ENCODE peak calls at places on chromosomes 1 and 21, in four cellular contexts. W is GM12865, M is B cell, P is heart right ventricle. H is an unnamed sample.

GRCh38 chr1:154442006-154442740 is 37.0 kb downstream of the IL6R start:
- DNase-seq in W (no peak), M (no peak), P (no peak), H (no peak)

GRCh38 chr1:41502912-41503311 is 18.4 kb upstream of the EDN2 start:
- DNase-seq in W (no peak), M (no peak), P (no peak), H (no peak)

GRCh38 chr1:153612755-153613331 is at the start of gene S100A16:
- DNase-seq in W (no peak), M (no peak), P (peak), H (no peak)

GRCh38 chr1:76770979-76771378 is 96.3 kb upstream of the ST6GALNAC5 start:
- DNase-seq in W (no peak), M (no peak), P (no peak), H (no peak)

GRCh38 chr1:245773344-245773743 is 618.6 kb downstream of the KIF26B start:
- DNase-seq in W (no peak), M (no peak), P (no peak), H (no peak)

GRCh38 chr1:39397487-39397886 is 93.9 kb upstream of the BMP8A start:
- DNase-seq in W (no peak), M (no peak), P (no peak), H (no peak)

GRCh38 chr1:153617677-153618076 is 1.6 kb upstream of the S100A14 start:
- DNase-seq in W (no peak), M (no peak), P (peak), H (peak)

GRCh38 chr1:187032982-187033705 is 204.4 kb downstream of the PLA2G4A start:
- DNase-seq in W (no peak), M (no peak), P (no peak), H (no peak)

GRCh38 chr1:32872189-32872898 is 1.6 kb upstream of the FNDC5 start:
- DNase-seq in W (peak), M (peak), P (peak), H (peak)

GRCh38 chr1:162016616-162017015 is 7.1 kb downstream of the OLFML2B start:
- DNase-seq in W (no peak), M (no peak), P (no peak), H (no peak)

GRCh38 chr1:61079898-61080336 is 2.4 kb upstream of the NFIA start:
- DNase-seq in W (no peak), M (no peak), P (peak), H (no peak)

GRCh38 chr1:2398871-2399270 is 7.2 kb downstream of the RER1 start:
- DNase-seq in W (no peak), M (no peak), P (no peak), H (no peak)

GRCh38 chr21:35106246-35106835 is 57.2 kb upstream of the RUNX1 start:
- DNase-seq in W (no peak), M (no peak), P (peak), H (no peak)

GRCh38 chr1:14437410-14437913 is 161.0 kb upstream of the KAZN start:
- DNase-seq in W (no peak), M (no peak), P (no peak), H (no peak)

GRCh38 chr1:222616535-222616934 is 1.4 kb upstream of the MIA3 start:
- DNase-seq in W (no peak), M (no peak), P (no peak), H (no peak)

GRCh38 chr21:44687671-44688070 is 5.7 kb upstream of the KRTAP12-1 start:
- DNase-seq in W (no peak), M (no peak), P (no peak), H (no peak)

GRCh38 chr1:203828002-203828401 is 32.6 kb downstream of the ZBED6 start:
- DNase-seq in W (no peak), M (no peak), P (no peak), H (no peak)

GRCh38 chr21:25562660-25563059 is 44.6 kb downstream of the MRPL39 start:
- DNase-seq in W (peak), M (no peak), P (no peak), H (no peak)

GRCh38 chr1:201728731-201729130 is 100.2 kb upstream of the IPO9 start:
- DNase-seq in W (no peak), M (no peak), P (no peak), H (no peak)

GRCh38 chr21:35585155-35585554 is 475.2 kb downstream of the SETD4 start:
- DNase-seq in W (peak), M (no peak), P (no peak), H (no peak)

GRCh38 chr21:36994501-36995189 is 11.9 kb upstream of the RIPPLY3 start:
- DNase-seq in W (no peak), M (no peak), P (no peak), H (peak)

GRCh38 chr1:76390451-76390850 is 315.9 kb downstream of the ST6GALNAC3 start:
- DNase-seq in W (no peak), M (no peak), P (peak), H (no peak)

GRCh38 chr21:45262616-45263015 is 25.1 kb downstream of the POFUT2 start:
- DNase-seq in W (no peak), M (no peak), P (no peak), H (no peak)

GRCh38 chr1:115377411-115377810 is 39.4 kb upstream of the NGF start:
- DNase-seq in W (no peak), M (no peak), P (no peak), H (no peak)

GRCh38 chr1:195886000-195886399 is 722.2 kb downstream of the KCNT2 start:
- DNase-seq in W (no peak), M (no peak), P (no peak), H (no peak)

DNA sequence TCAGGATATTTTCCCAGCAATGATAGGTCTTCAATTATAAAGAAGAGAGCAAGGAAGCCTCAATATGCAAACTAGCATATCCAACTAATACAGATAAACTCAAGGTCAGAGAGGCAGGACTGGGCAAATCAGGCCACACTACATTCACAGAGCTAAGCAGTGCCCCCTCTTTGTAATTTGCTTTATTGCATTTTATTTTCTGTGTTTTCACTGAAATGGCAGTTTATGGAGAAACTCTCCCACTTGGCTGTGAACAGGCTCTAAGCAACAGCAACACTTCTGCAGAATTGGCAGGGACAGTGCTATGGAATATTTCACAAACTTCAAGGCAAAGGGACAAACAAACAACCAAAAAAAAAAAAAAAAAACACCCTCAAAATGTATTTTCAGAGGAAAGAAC is 93.4 kb upstream of the SOD1 start:
- DNase-seq in W (no peak), M (no peak), P (no peak), H (no peak)
- TF ChIP-seq CTCF in W (no peak), M (no peak), P (no peak), H (no peak)

GRCh38 chr1:6108937-6109636 is 63.4 kb downstream of the KCNAB2 start:
- DNase-seq in W (peak), M (no peak), P (no peak), H (peak)
- TF ChIP-seq CTCF in W (peak), M (no peak), P (no peak), H (peak)

DNA sequence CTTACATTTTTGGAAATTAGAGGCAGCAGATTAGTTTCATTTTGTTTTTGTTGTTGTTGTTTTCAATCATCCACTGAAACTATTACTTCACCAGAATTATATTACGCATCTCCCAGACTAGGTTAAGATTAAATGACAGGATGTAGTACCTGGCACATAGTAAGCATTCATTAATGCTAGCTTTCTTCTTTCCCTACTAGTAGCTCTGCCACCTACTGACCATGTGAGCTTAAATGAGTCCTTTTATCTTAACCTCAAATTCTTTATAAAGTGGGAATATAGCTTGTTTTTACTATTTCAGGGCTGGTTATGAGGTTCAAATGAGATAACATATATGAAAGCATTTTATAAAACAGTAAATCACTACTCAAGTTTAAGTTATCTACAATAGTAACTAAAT is 10.2 kb upstream of the ASPM start:
- DNase-seq in W (no peak), M (no peak), P (no peak), H (no peak)
- TF ChIP-seq CTCF in W (no peak), M (no peak), P (no peak), H (no peak)

DNA sequence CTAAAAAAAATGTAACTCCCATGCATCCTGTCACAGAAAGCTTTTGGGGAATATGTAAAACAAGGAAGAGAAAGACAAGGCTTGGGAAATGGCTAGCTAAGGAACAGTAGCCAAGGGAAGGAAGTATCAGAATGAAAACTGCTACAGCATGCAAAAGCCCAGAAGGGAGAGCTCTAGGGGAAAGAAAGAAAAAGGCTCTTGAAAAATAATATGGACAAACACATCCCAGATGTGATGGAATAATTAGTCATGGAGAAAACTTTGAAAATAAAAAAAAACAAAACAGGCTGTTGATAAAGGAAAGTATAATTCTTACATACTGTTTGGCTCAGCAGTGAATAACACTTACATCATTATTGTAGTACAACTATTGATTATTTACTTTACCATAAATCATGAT is 47.9 kb upstream of the VCAM1 start:
- DNase-seq in W (no peak), M (no peak), P (no peak), H (no peak)
- TF ChIP-seq CTCF in W (no peak), M (no peak), P (no peak), H (no peak)

GRCh38 chr21:8993943-8994639 is 1527.3 kb upstream of the TPTE start:
- DNase-seq in W (no peak), M (no peak), P (no peak), H (no peak)
- TF ChIP-seq CTCF in W (no peak), M (no peak), P (no peak), H (peak)

DNA sequence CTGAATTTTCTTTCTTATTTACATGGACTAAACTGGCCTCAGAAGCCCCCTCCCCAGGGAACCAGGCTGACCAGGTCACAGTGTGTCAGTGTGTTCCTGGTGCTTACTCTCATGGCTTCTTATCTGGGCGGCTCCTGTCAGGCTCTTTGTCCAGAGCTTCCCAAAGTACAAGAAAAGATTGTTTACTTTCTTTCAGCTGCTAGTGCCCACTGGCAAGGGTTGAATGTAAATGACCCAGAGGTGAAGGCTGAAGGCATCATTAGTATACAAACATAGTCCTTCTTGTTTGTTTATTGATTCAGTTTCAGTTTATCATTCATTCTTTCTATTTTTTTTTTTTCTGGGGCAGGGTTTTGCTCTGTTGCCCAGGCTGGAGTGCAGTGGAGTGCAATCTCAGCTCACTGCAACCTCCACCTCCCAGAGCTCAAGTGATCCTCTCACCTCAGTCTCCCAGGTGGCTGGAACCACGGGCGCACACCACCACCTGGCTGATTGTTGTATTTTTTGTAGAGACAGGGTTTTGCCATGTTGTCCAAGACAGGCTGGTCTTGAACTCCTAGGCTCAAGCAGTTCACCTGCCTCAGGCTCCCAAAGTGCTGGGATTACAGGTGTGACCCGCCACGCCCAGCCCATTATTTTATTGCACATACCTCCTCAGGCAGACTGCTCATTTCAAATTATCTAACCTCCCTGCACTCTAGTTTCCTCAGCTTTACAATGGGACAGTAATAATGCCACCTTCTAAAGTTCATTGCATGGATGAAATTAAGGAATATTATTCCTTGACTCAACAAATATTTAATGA is 9.8 kb upstream of the KDM4A start:
- DNase-seq in W (no peak), M (no peak), P (no peak), H (peak)
- TF ChIP-seq CTCF in W (no peak), M (no peak), P (no peak), H (no peak)

GRCh38 chr1:4657244-4657789 is 2.9 kb downstream of the AJAP1 start:
- DNase-seq in W (no peak), M (no peak), P (no peak), H (no peak)

GRCh38 chr1:4655674-4656532 is 1.5 kb downstream of the AJAP1 start:
- DNase-seq in W (peak), M (no peak), P (peak), H (peak)

GRCh38 chr1:4654764-4655673 is 610 bp downstream of the AJAP1 start:
- DNase-seq in W (no peak), M (no peak), P (no peak), H (no peak)

GRCh38 chr1:4657920-4658585 is 3.6 kb downstream of the AJAP1 start:
- DNase-seq in W (no peak), M (no peak), P (peak), H (no peak)

DNA sequence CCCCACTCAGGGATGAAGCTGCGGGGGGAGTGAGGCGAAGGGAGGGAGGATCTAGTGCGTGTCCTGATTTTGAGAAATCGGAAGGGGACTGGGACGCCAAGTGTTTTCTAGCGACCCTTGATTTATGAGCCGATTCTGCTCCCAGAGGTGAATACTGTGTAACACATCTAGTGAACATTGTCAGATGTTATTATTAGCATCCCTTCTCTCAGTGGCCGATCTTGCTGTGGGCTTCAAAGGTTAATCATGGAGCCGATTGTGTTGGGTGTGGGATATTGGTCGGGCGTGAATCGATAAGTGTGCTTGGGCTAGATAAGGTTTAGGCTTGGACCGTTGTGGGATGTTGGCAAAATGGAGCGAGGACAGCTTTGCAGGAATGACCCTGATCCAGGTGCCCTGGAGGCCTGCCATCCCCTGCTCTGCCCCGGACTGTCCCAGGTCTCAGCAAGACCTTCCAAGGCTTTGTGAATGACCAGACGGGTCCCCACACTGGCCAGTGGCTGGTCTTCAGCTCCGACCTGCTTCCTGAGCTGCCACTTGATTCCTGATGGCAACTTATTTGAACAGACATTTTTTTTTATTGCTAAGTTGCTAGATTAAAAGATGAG is 2.2 kb downstream of the AJAP1 start:
- DNase-seq in W (no peak), M (no peak), P (no peak), H (no peak)
- TF ChIP-seq CTCF in W (no peak), M (no peak), P (no peak), H (no peak)

GRCh38 chr1:20195464-20195780 is 9.1 kb upstream of the PLA2G2C start:
- DNase-seq in W (no peak), M (no peak), P (no peak), H (no peak)
- TF ChIP-seq CTCF in W (no peak), M (peak), P (no peak), H (peak)